ENCODE peak calls at places on chromosomes 12 and 14, in six cellular contexts. One of them, this sample, is unnamed.

GRCh38 chr14:99454246-99454645 is 26.4 kb downstream of the SETD3 start:
- DNase-seq in suprapubic skin: no peak
- DNase-seq in aorta: no peak
- DNase-seq in tibial artery: no peak
- DNase-seq in neuronal stem cell: no peak
- DNase-seq in left ventricle myocardium inferior: no peak
- DNase-seq in this sample: no peak

GRCh38 chr14:68248481-68249255 is 429.1 kb downstream of the RAD51B start:
- DNase-seq in left ventricle myocardium inferior: no peak
- DNase-seq in neuronal stem cell: peak
- DNase-seq in suprapubic skin: peak
- DNase-seq in tibial artery: peak
- DNase-seq in aorta: peak
- DNase-seq in this sample: no peak

GRCh38 chr12:119710941-119711551 is 43.1 kb downstream of the PRKAB1 start:
- DNase-seq in neuronal stem cell: no peak
- DNase-seq in left ventricle myocardium inferior: no peak
- DNase-seq in tibial artery: no peak
- DNase-seq in suprapubic skin: no peak
- DNase-seq in aorta: no peak
- DNase-seq in this sample: no peak

GRCh38 chr14:24673534-24674203 is 39.7 kb upstream of the GZMB start:
- DNase-seq in left ventricle myocardium inferior: no peak
- DNase-seq in suprapubic skin: no peak
- DNase-seq in aorta: no peak
- DNase-seq in neuronal stem cell: no peak
- DNase-seq in tibial artery: no peak
- DNase-seq in this sample: no peak

GRCh38 chr12:78403136-78403535 is 461.4 kb upstream of the SYT1 start:
- DNase-seq in suprapubic skin: no peak
- DNase-seq in left ventricle myocardium inferior: no peak
- DNase-seq in neuronal stem cell: no peak
- DNase-seq in aorta: no peak
- DNase-seq in tibial artery: no peak
- DNase-seq in this sample: no peak

GRCh38 chr12:65525501-65526141 is 247.1 kb downstream of the MSRB3 start:
- DNase-seq in suprapubic skin: no peak
- DNase-seq in left ventricle myocardium inferior: no peak
- DNase-seq in tibial artery: no peak
- DNase-seq in neuronal stem cell: no peak
- DNase-seq in aorta: no peak
- DNase-seq in this sample: no peak

GRCh38 chr14:63717704-63718103 is 10.2 kb downstream of the SGPP1 start:
- DNase-seq in neuronal stem cell: no peak
- DNase-seq in tibial artery: no peak
- DNase-seq in suprapubic skin: no peak
- DNase-seq in left ventricle myocardium inferior: no peak
- DNase-seq in aorta: no peak
- DNase-seq in this sample: no peak

GRCh38 chr12:118358607-118359540 is 13.8 kb downstream of the TAOK3 start:
- DNase-seq in left ventricle myocardium inferior: no peak
- DNase-seq in neuronal stem cell: no peak
- DNase-seq in tibial artery: no peak
- DNase-seq in aorta: no peak
- DNase-seq in suprapubic skin: no peak
- DNase-seq in this sample: no peak

GRCh38 chr12:71201136-71201679 is 43.4 kb upstream of the TSPAN8 start:
- DNase-seq in suprapubic skin: no peak
- DNase-seq in neuronal stem cell: no peak
- DNase-seq in tibial artery: no peak
- DNase-seq in aorta: no peak
- DNase-seq in left ventricle myocardium inferior: no peak
- DNase-seq in this sample: no peak

GRCh38 chr12:130477701-130478100 is 140.0 kb downstream of the PIWIL1 start:
- DNase-seq in left ventricle myocardium inferior: no peak
- DNase-seq in neuronal stem cell: no peak
- DNase-seq in suprapubic skin: no peak
- DNase-seq in tibial artery: no peak
- DNase-seq in aorta: no peak
- DNase-seq in this sample: no peak

GRCh38 chr14:33943081-33943480 is 7.8 kb downstream of the EGLN3 start:
- DNase-seq in left ventricle myocardium inferior: no peak
- DNase-seq in suprapubic skin: no peak
- DNase-seq in tibial artery: no peak
- DNase-seq in aorta: no peak
- DNase-seq in neuronal stem cell: no peak
- DNase-seq in this sample: no peak

GRCh38 chr12:104352106-104352713 is 48.7 kb downstream of the EID3 start:
- DNase-seq in left ventricle myocardium inferior: no peak
- DNase-seq in tibial artery: no peak
- DNase-seq in neuronal stem cell: no peak
- DNase-seq in suprapubic skin: no peak
- DNase-seq in aorta: no peak
- DNase-seq in this sample: no peak

GRCh38 chr14:61284001-61284400 is 2.9 kb upstream of the TMEM30B start:
- DNase-seq in neuronal stem cell: no peak
- DNase-seq in aorta: no peak
- DNase-seq in left ventricle myocardium inferior: no peak
- DNase-seq in tibial artery: no peak
- DNase-seq in suprapubic skin: no peak
- DNase-seq in this sample: no peak

GRCh38 chr12:79927772-79928474 is 7.0 kb downstream of the PPP1R12A start:
- DNase-seq in suprapubic skin: no peak
- DNase-seq in left ventricle myocardium inferior: no peak
- DNase-seq in neuronal stem cell: no peak
- DNase-seq in tibial artery: no peak
- DNase-seq in aorta: no peak
- DNase-seq in this sample: no peak

GRCh38 chr12:7638064-7638763 is 27.5 kb downstream of the APOBEC1 start:
- DNase-seq in neuronal stem cell: peak
- DNase-seq in suprapubic skin: no peak
- DNase-seq in tibial artery: no peak
- DNase-seq in left ventricle myocardium inferior: no peak
- DNase-seq in aorta: no peak
- DNase-seq in this sample: no peak

GRCh38 chr12:51388066-51388799 is 3.0 kb downstream of the GALNT6 start:
- DNase-seq in aorta: peak
- DNase-seq in neuronal stem cell: no peak
- DNase-seq in suprapubic skin: no peak
- DNase-seq in left ventricle myocardium inferior: no peak
- DNase-seq in tibial artery: peak
- DNase-seq in this sample: no peak

GRCh38 chr14:88420187-88420586 is 34.7 kb downstream of the SPATA7 start:
- DNase-seq in left ventricle myocardium inferior: no peak
- DNase-seq in suprapubic skin: no peak
- DNase-seq in tibial artery: no peak
- DNase-seq in neuronal stem cell: no peak
- DNase-seq in aorta: no peak
- DNase-seq in this sample: no peak

GRCh38 chr12:122834921-122835692 is at the start of gene HIP1R:
- DNase-seq in neuronal stem cell: peak
- DNase-seq in aorta: no peak
- DNase-seq in left ventricle myocardium inferior: no peak
- DNase-seq in tibial artery: peak
- DNase-seq in suprapubic skin: peak
- DNase-seq in this sample: no peak

GRCh38 chr14:34059925-34060746 is 109.3 kb upstream of the EGLN3 start:
- DNase-seq in suprapubic skin: peak
- DNase-seq in tibial artery: peak
- DNase-seq in neuronal stem cell: peak
- DNase-seq in left ventricle myocardium inferior: peak
- DNase-seq in aorta: peak
- DNase-seq in this sample: peak

GRCh38 chr12:86173044-86173443 is 83.1 kb downstream of the MGAT4C start:
- DNase-seq in aorta: no peak
- DNase-seq in tibial artery: no peak
- DNase-seq in neuronal stem cell: no peak
- DNase-seq in suprapubic skin: no peak
- DNase-seq in left ventricle myocardium inferior: no peak
- DNase-seq in this sample: no peak

GRCh38 chr14:99653618-99654017 is 8.7 kb downstream of the HHIPL1 start:
- DNase-seq in suprapubic skin: no peak
- DNase-seq in left ventricle myocardium inferior: no peak
- DNase-seq in tibial artery: no peak
- DNase-seq in aorta: no peak
- DNase-seq in neuronal stem cell: no peak
- DNase-seq in this sample: no peak

GRCh38 chr12:123801573-123802178 is 39.6 kb downstream of the DNAH10 start:
- DNase-seq in left ventricle myocardium inferior: no peak
- DNase-seq in aorta: no peak
- DNase-seq in tibial artery: no peak
- DNase-seq in suprapubic skin: no peak
- DNase-seq in neuronal stem cell: no peak
- DNase-seq in this sample: no peak

GRCh38 chr14:36773136-36773540 is 111.5 kb downstream of the PAX9 start:
- DNase-seq in tibial artery: no peak
- DNase-seq in neuronal stem cell: no peak
- DNase-seq in left ventricle myocardium inferior: no peak
- DNase-seq in aorta: no peak
- DNase-seq in suprapubic skin: no peak
- DNase-seq in this sample: no peak

GRCh38 chr12:58341791-58342190 is 400.4 kb downstream of the ATP23 start:
- DNase-seq in tibial artery: no peak
- DNase-seq in aorta: no peak
- DNase-seq in left ventricle myocardium inferior: no peak
- DNase-seq in neuronal stem cell: no peak
- DNase-seq in suprapubic skin: no peak
- DNase-seq in this sample: no peak

GRCh38 chr14:36426836-36427235 is 93.2 kb downstream of the NKX2-1 start:
- DNase-seq in aorta: no peak
- DNase-seq in tibial artery: no peak
- DNase-seq in left ventricle myocardium inferior: no peak
- DNase-seq in neuronal stem cell: no peak
- DNase-seq in suprapubic skin: no peak
- DNase-seq in this sample: no peak

GRCh38 chr14:100609331-100609870 is 22.2 kb upstream of the BEGAIN start:
- DNase-seq in tibial artery: peak
- DNase-seq in neuronal stem cell: no peak
- DNase-seq in left ventricle myocardium inferior: no peak
- DNase-seq in aorta: no peak
- DNase-seq in suprapubic skin: peak
- DNase-seq in this sample: no peak

GRCh38 chr14:102323102-102323501 is 3.6 kb downstream of the ZNF839 start:
- DNase-seq in aorta: no peak
- DNase-seq in suprapubic skin: peak
- DNase-seq in tibial artery: peak
- DNase-seq in left ventricle myocardium inferior: peak
- DNase-seq in neuronal stem cell: no peak
- DNase-seq in this sample: peak

GRCh38 chr14:90302529-90303303 is 29.0 kb downstream of the NRDE2 start:
- DNase-seq in suprapubic skin: no peak
- DNase-seq in left ventricle myocardium inferior: no peak
- DNase-seq in tibial artery: no peak
- DNase-seq in aorta: no peak
- DNase-seq in neuronal stem cell: no peak
- DNase-seq in this sample: peak

GRCh38 chr14:90300649-90301048 is 31.1 kb downstream of the NRDE2 start:
- DNase-seq in neuronal stem cell: no peak
- DNase-seq in aorta: no peak
- DNase-seq in left ventricle myocardium inferior: no peak
- DNase-seq in tibial artery: no peak
- DNase-seq in suprapubic skin: no peak
- DNase-seq in this sample: no peak

GRCh38 chr14:90301122-90301521 is 30.6 kb downstream of the NRDE2 start:
- DNase-seq in tibial artery: no peak
- DNase-seq in aorta: no peak
- DNase-seq in suprapubic skin: no peak
- DNase-seq in left ventricle myocardium inferior: no peak
- DNase-seq in neuronal stem cell: no peak
- DNase-seq in this sample: no peak

GRCh38 chr14:90303382-90303943 is 28.3 kb downstream of the NRDE2 start:
- DNase-seq in suprapubic skin: no peak
- DNase-seq in neuronal stem cell: no peak
- DNase-seq in left ventricle myocardium inferior: no peak
- DNase-seq in tibial artery: no peak
- DNase-seq in aorta: no peak
- DNase-seq in this sample: no peak

GRCh38 chr14:90301580-90302181 is 30.1 kb downstream of the NRDE2 start:
- DNase-seq in neuronal stem cell: no peak
- DNase-seq in left ventricle myocardium inferior: no peak
- DNase-seq in tibial artery: no peak
- DNase-seq in aorta: no peak
- DNase-seq in suprapubic skin: no peak
- DNase-seq in this sample: no peak
- H3K27ac ChIP-seq in neuronal stem cell: no peak
- H3K27ac ChIP-seq in left ventricle myocardium inferior: peak
- H3K27ac ChIP-seq in tibial artery: peak
- H3K27ac ChIP-seq in aorta: no peak
- H3K27ac ChIP-seq in suprapubic skin: no peak
- H3K27ac ChIP-seq in this sample: peak

GRCh38 chr12:75812341-75813018 is 219.1 kb downstream of the PHLDA1 start:
- DNase-seq in left ventricle myocardium inferior: no peak
- DNase-seq in tibial artery: no peak
- DNase-seq in suprapubic skin: no peak
- DNase-seq in neuronal stem cell: no peak
- DNase-seq in aorta: no peak
- DNase-seq in this sample: no peak
- H3K27ac ChIP-seq in left ventricle myocardium inferior: no peak
- H3K27ac ChIP-seq in tibial artery: no peak
- H3K27ac ChIP-seq in suprapubic skin: peak
- H3K27ac ChIP-seq in neuronal stem cell: no peak
- H3K27ac ChIP-seq in aorta: no peak
- H3K27ac ChIP-seq in this sample: no peak

DNA sequence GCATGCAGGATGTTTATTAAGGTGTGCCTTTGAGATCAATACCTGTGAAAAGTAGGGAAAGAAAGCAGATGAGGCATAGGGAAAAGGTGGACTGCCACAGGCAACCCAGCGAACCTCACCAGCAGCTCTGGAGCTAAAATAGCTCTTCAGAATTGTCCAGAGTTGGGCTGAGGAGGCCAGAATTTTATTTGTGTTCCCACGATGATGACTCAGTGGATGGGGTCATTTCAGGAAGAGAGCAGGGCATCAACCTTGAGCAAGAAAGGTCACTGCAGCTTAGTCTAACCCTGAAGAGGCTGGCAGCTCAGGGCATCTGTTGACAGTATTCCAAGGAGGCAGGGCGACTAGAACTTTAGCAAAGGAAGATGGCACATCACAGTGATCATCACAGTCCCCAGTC is 696.1 kb downstream of the DIO2 start:
- DNase-seq in aorta: no peak
- DNase-seq in left ventricle myocardium inferior: no peak
- DNase-seq in tibial artery: no peak
- DNase-seq in neuronal stem cell: no peak
- DNase-seq in suprapubic skin: no peak
- DNase-seq in this sample: no peak
- H3K27ac ChIP-seq in aorta: no peak
- H3K27ac ChIP-seq in left ventricle myocardium inferior: no peak
- H3K27ac ChIP-seq in tibial artery: no peak
- H3K27ac ChIP-seq in neuronal stem cell: no peak
- H3K27ac ChIP-seq in suprapubic skin: no peak
- H3K27ac ChIP-seq in this sample: no peak

GRCh38 chr12:2333516-2333915 is 280.7 kb downstream of the CACNA1C start:
- DNase-seq in aorta: no peak
- DNase-seq in left ventricle myocardium inferior: no peak
- DNase-seq in tibial artery: no peak
- DNase-seq in suprapubic skin: no peak
- DNase-seq in neuronal stem cell: no peak
- DNase-seq in this sample: no peak
- H3K27ac ChIP-seq in aorta: no peak
- H3K27ac ChIP-seq in left ventricle myocardium inferior: peak
- H3K27ac ChIP-seq in tibial artery: peak
- H3K27ac ChIP-seq in suprapubic skin: no peak
- H3K27ac ChIP-seq in neuronal stem cell: no peak
- H3K27ac ChIP-seq in this sample: no peak

GRCh38 chr14:59895721-59896120 is 24.2 kb upstream of the LRRC9 start:
- DNase-seq in aorta: no peak
- DNase-seq in tibial artery: no peak
- DNase-seq in left ventricle myocardium inferior: no peak
- DNase-seq in neuronal stem cell: no peak
- DNase-seq in suprapubic skin: no peak
- DNase-seq in this sample: no peak
- H3K27ac ChIP-seq in aorta: no peak
- H3K27ac ChIP-seq in tibial artery: no peak
- H3K27ac ChIP-seq in left ventricle myocardium inferior: no peak
- H3K27ac ChIP-seq in neuronal stem cell: no peak
- H3K27ac ChIP-seq in suprapubic skin: no peak
- H3K27ac ChIP-seq in this sample: peak